ENCODE peak calls at places on chromosomes 13 and 19, in four cellular contexts. U is effector CD4-positive, alpha-beta T cell; C is progenitor cell of endocrine pancreas; O is fibroblast of the conjunctiva. H is an unnamed sample.

GRCh38 chr13:106649495-106649894 is 81.6 kb upstream of the ARGLU1 start:
- DNase-seq in C (no peak), O (no peak), U (no peak), H (no peak)

GRCh38 chr19:36771275-36772231 is 1.1 kb downstream of the ZNF850 start:
- DNase-seq in C (peak), U (no peak), O (peak), H (peak)

GRCh38 chr13:74325106-74325505 is 190.9 kb upstream of the KLF12 start:
- DNase-seq in O (peak), U (no peak), C (no peak), H (no peak)

GRCh38 chr13:100808330-100808729 is 133.7 kb upstream of the TMTC4 start:
- DNase-seq in O (no peak), U (no peak), C (no peak), H (no peak)

GRCh38 chr19:9818175-9818733 is 625 bp downstream of the FBXL12 start:
- DNase-seq in O (no peak), U (no peak), C (no peak), H (no peak)

GRCh38 chr19:18514800-18515682 is 6.8 kb downstream of the ELL start:
- DNase-seq in C (no peak), O (peak), U (peak), H (no peak)

GRCh38 chr13:83773961-83774360 is 108.3 kb downstream of the SLITRK1 start:
- DNase-seq in C (no peak), O (no peak), U (no peak), H (no peak)

GRCh38 chr19:55172741-55173140 is 6.3 kb upstream of the DNAAF3 start:
- DNase-seq in C (no peak), U (no peak), O (no peak), H (no peak)

GRCh38 chr19:53980553-53981407 is 10.7 kb upstream of the CACNG6 start:
- DNase-seq in C (no peak), U (no peak), O (peak), H (no peak)

GRCh38 chr13:30565658-30566057 is 52.1 kb upstream of the USPL1 start:
- DNase-seq in C (no peak), U (no peak), O (no peak), H (no peak)

GRCh38 chr13:51714663-51715168 is 89.2 kb downstream of the DHRS12 start:
- DNase-seq in O (no peak), U (no peak), C (no peak), H (no peak)

H was measured in naive thymus-derived CD4-positive, alpha-beta T cell.